ENCODE peak calls at places on chromosome 12, in four cellular contexts. One of them, this sample, is unnamed.

GRCh38 chr12:53938276-53939140 is at the start of gene HOXC13:
- DNase-seq in PC-9: peak; percentile 73
- DNase-seq in H9: peak; percentile 100
- DNase-seq in OCI-LY7: peak; percentile 68
- DNase-seq in this sample: peak; percentile 95

GRCh38 chr12:74129702-74130101 is 407.9 kb upstream of the ATXN7L3B start:
- DNase-seq in H9: no peak
- DNase-seq in PC-9: no peak
- DNase-seq in OCI-LY7: no peak
- DNase-seq in this sample: no peak

GRCh38 chr12:25718081-25718731 is 165.1 kb upstream of the LMNTD1 start:
- DNase-seq in PC-9: no peak
- DNase-seq in H9: no peak
- DNase-seq in OCI-LY7: no peak
- DNase-seq in this sample: no peak

GRCh38 chr12:115149685-115150378 is 465.9 kb upstream of the TBX3 start:
- DNase-seq in PC-9: no peak
- DNase-seq in OCI-LY7: peak; percentile 7
- DNase-seq in H9: no peak
- DNase-seq in this sample: no peak

GRCh38 chr12:96218989-96219678 is 25.0 kb downstream of the ELK3 start:
- DNase-seq in PC-9: no peak
- DNase-seq in H9: no peak
- DNase-seq in OCI-LY7: no peak
- DNase-seq in this sample: no peak

GRCh38 chr12:13504074-13504473 is 307.5 kb downstream of the EMP1 start:
- DNase-seq in PC-9: no peak
- DNase-seq in OCI-LY7: no peak
- DNase-seq in H9: no peak
- DNase-seq in this sample: no peak

GRCh38 chr12:117686911-117687377 is 281.8 kb downstream of the KSR2 start:
- DNase-seq in OCI-LY7: no peak
- DNase-seq in H9: no peak
- DNase-seq in PC-9: no peak
- DNase-seq in this sample: peak; percentile 76

GRCh38 chr12:39638840-39639239 is 19.2 kb upstream of the ABCD2 start:
- DNase-seq in H9: no peak
- DNase-seq in PC-9: no peak
- DNase-seq in OCI-LY7: no peak
- DNase-seq in this sample: no peak

GRCh38 chr12:81300454-81300853 is 222.6 kb downstream of the ACSS3 start:
- DNase-seq in H9: no peak
- DNase-seq in PC-9: no peak
- DNase-seq in OCI-LY7: no peak
- DNase-seq in this sample: no peak

GRCh38 chr12:127260531-127260930 is 1006.4 kb upstream of the TMEM132C start:
- DNase-seq in OCI-LY7: no peak
- DNase-seq in PC-9: no peak
- DNase-seq in H9: no peak
- DNase-seq in this sample: no peak

GRCh38 chr12:59934486-59934885 is 338.7 kb downstream of the SLC16A7 start:
- DNase-seq in H9: no peak
- DNase-seq in PC-9: no peak
- DNase-seq in OCI-LY7: no peak
- DNase-seq in this sample: no peak

GRCh38 chr12:114777052-114777451 is 93.1 kb upstream of the TBX3 start:
- DNase-seq in PC-9: no peak
- DNase-seq in OCI-LY7: no peak
- DNase-seq in H9: no peak
- DNase-seq in this sample: no peak

GRCh38 chr12:13537623-13538022 is 341.1 kb downstream of the EMP1 start:
- DNase-seq in PC-9: no peak
- DNase-seq in OCI-LY7: no peak
- DNase-seq in H9: no peak
- DNase-seq in this sample: no peak

GRCh38 chr12:14868916-14869315 is 16.7 kb downstream of the MGP start:
- DNase-seq in OCI-LY7: no peak
- DNase-seq in PC-9: peak; percentile 84
- DNase-seq in H9: no peak
- DNase-seq in this sample: no peak

GRCh38 chr12:122029620-122030426 is 8.1 kb downstream of the BCL7A start:
- DNase-seq in H9: no peak
- DNase-seq in PC-9: peak; percentile 73
- DNase-seq in OCI-LY7: no peak
- DNase-seq in this sample: no peak

GRCh38 chr12:32837974-32838373 is 58.6 kb downstream of the PKP2 start:
- DNase-seq in H9: no peak
- DNase-seq in PC-9: no peak
- DNase-seq in OCI-LY7: no peak
- DNase-seq in this sample: no peak

GRCh38 chr12:118900954-118901353 is 80.4 kb upstream of the SRRM4 start:
- DNase-seq in PC-9: no peak
- DNase-seq in OCI-LY7: no peak
- DNase-seq in H9: no peak
- DNase-seq in this sample: no peak

GRCh38 chr12:59040043-59040442 is 119.7 kb upstream of the LRIG3 start:
- DNase-seq in H9: no peak
- DNase-seq in PC-9: no peak
- DNase-seq in OCI-LY7: no peak
- DNase-seq in this sample: no peak

GRCh38 chr12:44873898-44874297 is 2.2 kb downstream of the NELL2 start:
- DNase-seq in H9: no peak
- DNase-seq in OCI-LY7: peak; percentile 41
- DNase-seq in PC-9: no peak
- DNase-seq in this sample: peak; percentile 0

GRCh38 chr12:64451687-64452558 is at the start of gene TBK1:
- DNase-seq in PC-9: peak; percentile 90
- DNase-seq in H9: peak; percentile 95
- DNase-seq in OCI-LY7: peak; percentile 90
- DNase-seq in this sample: peak; percentile 67

GRCh38 chr12:22283508-22283907 is 51.0 kb downstream of the ST8SIA1 start:
- DNase-seq in OCI-LY7: no peak
- DNase-seq in H9: no peak
- DNase-seq in PC-9: no peak
- DNase-seq in this sample: no peak

GRCh38 chr12:67794151-67794550 is 145.6 kb downstream of the DYRK2 start:
- DNase-seq in PC-9: no peak
- DNase-seq in OCI-LY7: no peak
- DNase-seq in H9: no peak
- DNase-seq in this sample: no peak

GRCh38 chr12:575948-576612 is 87.2 kb downstream of the NINJ2 start:
- DNase-seq in H9: peak; percentile 89
- DNase-seq in OCI-LY7: peak; percentile 87
- DNase-seq in PC-9: peak; percentile 84
- DNase-seq in this sample: peak; percentile 41

GRCh38 chr12:49541140-49541861 is 2.5 kb downstream of the KCNH3 start:
- DNase-seq in OCI-LY7: no peak
- DNase-seq in PC-9: no peak
- DNase-seq in H9: no peak
- DNase-seq in this sample: no peak

GRCh38 chr12:92581579-92581978 is 121.2 kb upstream of the PLEKHG7 start:
- DNase-seq in H9: no peak
- DNase-seq in OCI-LY7: no peak
- DNase-seq in PC-9: no peak
- DNase-seq in this sample: no peak

GRCh38 chr12:69438539-69438938 is 31.6 kb upstream of the FRS2 start:
- DNase-seq in OCI-LY7: no peak
- DNase-seq in H9: no peak
- DNase-seq in PC-9: no peak
- DNase-seq in this sample: no peak

GRCh38 chr12:132248439-132249157 is 80.8 kb downstream of the GALNT9 start:
- DNase-seq in H9: no peak
- DNase-seq in OCI-LY7: no peak
- DNase-seq in PC-9: no peak
- DNase-seq in this sample: no peak

GRCh38 chr12:122614839-122615238 is 87.8 kb downstream of the KNTC1 start:
- DNase-seq in PC-9: no peak
- DNase-seq in OCI-LY7: no peak
- DNase-seq in H9: no peak
- DNase-seq in this sample: no peak

GRCh38 chr12:89016970-89017778 is 335.1 kb downstream of the DUSP6 start:
- DNase-seq in PC-9: peak; percentile 31
- DNase-seq in OCI-LY7: peak; percentile 71
- DNase-seq in H9: peak; percentile 38
- DNase-seq in this sample: peak; percentile 76

GRCh38 chr12:16095531-16096110 is 181.9 kb downstream of the SLC15A5 start:
- DNase-seq in OCI-LY7: no peak
- DNase-seq in H9: no peak
- DNase-seq in PC-9: no peak
- DNase-seq in this sample: no peak

GRCh38 chr12:12899530-12900380 is 8.4 kb downstream of the GPRC5A start:
- DNase-seq in H9: no peak
- DNase-seq in OCI-LY7: no peak
- DNase-seq in PC-9: no peak
- DNase-seq in this sample: no peak

GRCh38 chr12:122148657-122149056 is 25.4 kb downstream of the IL31 start:
- DNase-seq in OCI-LY7: no peak
- DNase-seq in H9: no peak
- DNase-seq in PC-9: no peak
- DNase-seq in this sample: no peak

GRCh38 chr12:28110329-28110728 is 79.9 kb upstream of the CCDC91 start:
- DNase-seq in PC-9: no peak
- DNase-seq in OCI-LY7: no peak
- DNase-seq in H9: no peak
- DNase-seq in this sample: no peak

GRCh38 chr12:109535231-109535862 is 38.0 kb downstream of the MMAB start:
- DNase-seq in OCI-LY7: no peak
- DNase-seq in PC-9: no peak
- DNase-seq in H9: no peak
- DNase-seq in this sample: no peak

GRCh38 chr12:10719482-10719881 is 3.6 kb downstream of the YBX3 start:
- DNase-seq in H9: no peak
- DNase-seq in OCI-LY7: no peak
- DNase-seq in PC-9: no peak
- DNase-seq in this sample: no peak

GRCh38 chr12:68632486-68632885 is 21.8 kb downstream of the RAP1B start:
- DNase-seq in OCI-LY7: no peak
- DNase-seq in H9: no peak
- DNase-seq in PC-9: no peak
- DNase-seq in this sample: no peak

GRCh38 chr12:2523317-2523716 is 271.5 kb upstream of the FKBP4 start:
- DNase-seq in OCI-LY7: no peak
- DNase-seq in H9: no peak
- DNase-seq in PC-9: no peak
- DNase-seq in this sample: no peak

GRCh38 chr12:75526655-75527511 is 15.5 kb upstream of the KRR1 start:
- DNase-seq in PC-9: peak; percentile 3
- DNase-seq in OCI-LY7: peak; percentile 86
- DNase-seq in H9: peak; percentile 45
- DNase-seq in this sample: peak; percentile 40

GRCh38 chr12:46209914-46210834 is 58.7 kb downstream of the SLC38A1 start:
- DNase-seq in H9: no peak
- DNase-seq in OCI-LY7: peak; percentile 65
- DNase-seq in PC-9: peak; percentile 18
- DNase-seq in this sample: no peak
- H3K4me2 ChIP-seq in H9: no peak overlapping the region
- H3K4me2 ChIP-seq in OCI-LY7: peak overlapping the region; percentile 59
- H3K4me2 ChIP-seq in PC-9: no peak overlapping the region
- H3K4me2 ChIP-seq in this sample: no peak overlapping the region

DNA sequence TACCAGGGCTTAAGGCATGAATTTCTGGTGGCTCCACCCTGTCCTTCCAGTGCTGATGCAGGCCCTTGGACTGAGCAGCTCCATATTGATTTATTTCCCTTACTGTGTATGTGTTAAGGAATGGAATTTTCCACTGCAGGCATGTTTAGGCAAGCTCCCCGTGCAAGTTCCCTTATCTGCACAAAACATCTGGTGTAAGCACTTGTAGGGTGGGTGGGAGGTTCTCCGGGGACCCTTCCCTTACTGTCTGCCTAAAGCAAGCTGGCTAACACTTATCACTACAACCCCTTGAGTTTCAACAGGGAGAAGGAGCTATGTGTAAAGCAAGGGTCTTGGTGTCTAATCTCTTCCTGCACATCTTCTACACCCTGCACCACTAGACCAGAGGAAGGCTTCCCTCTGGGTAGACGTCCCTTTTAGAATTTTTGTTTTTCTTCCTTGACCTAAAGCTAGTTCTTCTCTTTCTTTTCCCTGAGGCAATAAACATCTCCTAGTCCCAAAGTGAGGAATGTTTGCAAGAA is 22.0 kb upstream of the DRAM1 start:
- DNase-seq in PC-9: no peak
- DNase-seq in OCI-LY7: no peak
- DNase-seq in H9: no peak
- DNase-seq in this sample: no peak
- H3K4me2 ChIP-seq in PC-9: no peak overlapping the region
- H3K4me2 ChIP-seq in OCI-LY7: peak overlapping the region; percentile 41
- H3K4me2 ChIP-seq in H9: no peak overlapping the region
- H3K4me2 ChIP-seq in this sample: no peak overlapping the region

GRCh38 chr12:52896190-52897100 is 8.4 kb downstream of the KRT8 start:
- DNase-seq in PC-9: no peak
- DNase-seq in OCI-LY7: no peak
- DNase-seq in H9: no peak
- DNase-seq in this sample: no peak
- H3K4me2 ChIP-seq in PC-9: peak overlapping the region; percentile 38
- H3K4me2 ChIP-seq in OCI-LY7: no peak overlapping the region
- H3K4me2 ChIP-seq in H9: no peak overlapping the region
- H3K4me2 ChIP-seq in this sample: peak overlapping the region; percentile 20

GRCh38 chr12:55922126-55922525 is 5.6 kb downstream of the PYM1 start:
- DNase-seq in H9: no peak
- DNase-seq in OCI-LY7: no peak
- DNase-seq in PC-9: no peak
- DNase-seq in this sample: no peak
- H3K4me2 ChIP-seq in H9: no peak overlapping the region
- H3K4me2 ChIP-seq in OCI-LY7: peak overlapping the region; percentile 22
- H3K4me2 ChIP-seq in PC-9: no peak overlapping the region
- H3K4me2 ChIP-seq in this sample: no peak overlapping the region

DNA sequence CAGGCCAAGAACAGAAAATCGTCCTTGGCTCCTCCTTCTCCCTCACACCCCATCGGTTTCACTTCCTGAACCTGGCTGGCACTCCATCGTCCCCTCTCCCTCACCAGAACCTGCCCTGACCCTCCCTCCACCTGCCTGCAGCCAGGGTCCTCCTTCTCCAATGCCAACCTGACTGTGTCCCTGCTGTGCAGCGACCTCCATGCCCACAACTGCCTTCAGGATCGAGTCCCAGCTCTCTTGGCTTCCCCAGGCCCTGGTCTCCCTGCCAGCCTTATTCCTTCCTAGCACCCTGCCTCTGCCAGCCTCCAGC is 19.8 kb downstream of the HVCN1 start:
- DNase-seq in OCI-LY7: peak; percentile 64
- DNase-seq in H9: no peak
- DNase-seq in PC-9: no peak
- DNase-seq in this sample: no peak
- H3K4me2 ChIP-seq in OCI-LY7: peak overlapping the region; percentile 75
- H3K4me2 ChIP-seq in H9: no peak overlapping the region
- H3K4me2 ChIP-seq in PC-9: no peak overlapping the region
- H3K4me2 ChIP-seq in this sample: no peak overlapping the region